ENCODE peak calls at places on chromosome 20, in six cellular contexts. One of them, this sample, is unnamed.

GRCh38 chr20:61813791-61814190 is 251.9 kb downstream of the TAF4 start:
- DNase-seq in esophagus squamous epithelium: no peak
- DNase-seq in prostate gland: no peak
- DNase-seq in A549: no peak
- DNase-seq in tibial nerve: no peak
- DNase-seq in thyroid gland: no peak
- DNase-seq in this sample: no peak

GRCh38 chr20:61674688-61675087 is 391.0 kb downstream of the TAF4 start:
- DNase-seq in thyroid gland: no peak
- DNase-seq in esophagus squamous epithelium: no peak
- DNase-seq in prostate gland: no peak
- DNase-seq in tibial nerve: no peak
- DNase-seq in A549: no peak
- DNase-seq in this sample: no peak

GRCh38 chr20:5080384-5080877 is 39.3 kb downstream of the PCNA start:
- DNase-seq in tibial nerve: peak
- DNase-seq in thyroid gland: peak
- DNase-seq in A549: peak
- DNase-seq in prostate gland: no peak
- DNase-seq in esophagus squamous epithelium: no peak
- DNase-seq in this sample: peak

GRCh38 chr20:15760217-15760567 is 813.1 kb downstream of the KIF16B start:
- DNase-seq in thyroid gland: no peak
- DNase-seq in esophagus squamous epithelium: no peak
- DNase-seq in prostate gland: no peak
- DNase-seq in A549: no peak
- DNase-seq in tibial nerve: no peak
- DNase-seq in this sample: no peak

GRCh38 chr20:64144144-64144912 is 19.9 kb upstream of the MYT1 start:
- DNase-seq in tibial nerve: no peak
- DNase-seq in prostate gland: no peak
- DNase-seq in A549: no peak
- DNase-seq in esophagus squamous epithelium: no peak
- DNase-seq in thyroid gland: no peak
- DNase-seq in this sample: no peak

GRCh38 chr20:31551581-31552081 is 37.4 kb downstream of the HM13 start:
- DNase-seq in tibial nerve: no peak
- DNase-seq in prostate gland: no peak
- DNase-seq in esophagus squamous epithelium: no peak
- DNase-seq in A549: no peak
- DNase-seq in thyroid gland: peak
- DNase-seq in this sample: no peak

GRCh38 chr20:17641993-17642392 is 40.0 kb downstream of the RRBP1 start:
- DNase-seq in thyroid gland: no peak
- DNase-seq in tibial nerve: no peak
- DNase-seq in A549: no peak
- DNase-seq in esophagus squamous epithelium: no peak
- DNase-seq in prostate gland: no peak
- DNase-seq in this sample: no peak

GRCh38 chr20:59179988-59180387 is 16.4 kb downstream of the ZNF831 start:
- DNase-seq in prostate gland: no peak
- DNase-seq in esophagus squamous epithelium: no peak
- DNase-seq in tibial nerve: no peak
- DNase-seq in thyroid gland: no peak
- DNase-seq in A549: no peak
- DNase-seq in this sample: no peak

GRCh38 chr20:54014301-54014914 is 56.0 kb downstream of the BCAS1 start:
- DNase-seq in tibial nerve: no peak
- DNase-seq in prostate gland: no peak
- DNase-seq in esophagus squamous epithelium: no peak
- DNase-seq in A549: no peak
- DNase-seq in thyroid gland: no peak
- DNase-seq in this sample: no peak

GRCh38 chr20:63160641-63161175 is 55.2 kb downstream of the YTHDF1 start:
- DNase-seq in prostate gland: no peak
- DNase-seq in esophagus squamous epithelium: no peak
- DNase-seq in tibial nerve: no peak
- DNase-seq in thyroid gland: no peak
- DNase-seq in A549: no peak
- DNase-seq in this sample: peak

GRCh38 chr20:57708694-57709673 is 831 bp downstream of the PMEPA1 start:
- DNase-seq in esophagus squamous epithelium: no peak
- DNase-seq in A549: no peak
- DNase-seq in tibial nerve: no peak
- DNase-seq in thyroid gland: peak
- DNase-seq in prostate gland: no peak
- DNase-seq in this sample: peak

GRCh38 chr20:61917459-61917858 is 148.2 kb downstream of the TAF4 start:
- DNase-seq in prostate gland: no peak
- DNase-seq in A549: no peak
- DNase-seq in thyroid gland: no peak
- DNase-seq in tibial nerve: no peak
- DNase-seq in esophagus squamous epithelium: no peak
- DNase-seq in this sample: no peak

GRCh38 chr20:16082051-16082550 is 491.1 kb downstream of the KIF16B start:
- DNase-seq in A549: no peak
- DNase-seq in tibial nerve: no peak
- DNase-seq in prostate gland: no peak
- DNase-seq in thyroid gland: no peak
- DNase-seq in esophagus squamous epithelium: no peak
- DNase-seq in this sample: no peak

DNA sequence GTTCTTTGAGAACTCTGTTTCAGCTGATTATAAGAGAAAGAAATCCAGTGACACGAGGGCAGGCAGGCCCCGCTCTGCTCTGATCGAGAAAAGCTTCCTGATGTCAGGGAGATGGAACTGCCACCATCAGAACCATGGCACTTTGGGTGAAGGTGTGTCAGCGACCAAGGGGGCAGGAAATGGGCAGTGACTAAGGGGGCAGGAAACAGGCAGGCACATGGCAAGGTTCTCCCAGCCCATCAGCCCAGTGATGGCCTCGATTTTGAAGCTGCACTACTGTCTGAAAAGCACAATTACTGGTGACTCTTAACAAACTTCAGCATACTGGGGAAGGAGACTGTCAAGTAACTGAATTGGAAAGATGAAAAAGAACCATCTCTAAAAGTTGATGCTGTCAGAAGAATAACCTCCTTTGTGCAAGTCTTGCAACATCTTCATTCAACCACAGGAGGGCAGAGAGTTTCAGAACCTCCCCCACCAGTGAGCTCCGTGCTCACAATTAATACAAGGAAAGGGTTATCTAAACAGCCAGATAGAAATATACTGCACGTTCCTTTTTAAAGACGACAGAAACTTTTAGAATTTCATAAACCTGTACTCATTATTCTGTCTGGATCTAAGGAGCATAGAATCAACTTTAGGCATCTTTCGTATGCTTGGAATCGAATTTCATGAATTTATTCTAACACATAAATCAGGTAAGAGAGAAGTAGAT is 39.1 kb downstream of the TMX4 start:
- DNase-seq in esophagus squamous epithelium: no peak
- DNase-seq in thyroid gland: no peak
- DNase-seq in tibial nerve: no peak
- DNase-seq in prostate gland: peak
- DNase-seq in A549: peak
- DNase-seq in this sample: no peak
- TF ChIP-seq CTCF in esophagus squamous epithelium: peak
- TF ChIP-seq CTCF in thyroid gland: no peak
- TF ChIP-seq CTCF in tibial nerve: peak
- TF ChIP-seq CTCF in prostate gland: no peak
- TF ChIP-seq CTCF in A549: peak
- TF ChIP-seq CTCF in this sample: peak

GRCh38 chr20:22770240-22770800 is 185.9 kb upstream of the FOXA2 start:
- DNase-seq in thyroid gland: no peak
- DNase-seq in prostate gland: no peak
- DNase-seq in tibial nerve: no peak
- DNase-seq in esophagus squamous epithelium: no peak
- DNase-seq in A549: no peak
- DNase-seq in this sample: no peak

GRCh38 chr20:22768779-22769178 is 184.4 kb upstream of the FOXA2 start:
- DNase-seq in A549: peak
- DNase-seq in thyroid gland: no peak
- DNase-seq in esophagus squamous epithelium: no peak
- DNase-seq in prostate gland: no peak
- DNase-seq in tibial nerve: no peak
- DNase-seq in this sample: no peak

GRCh38 chr20:22771706-22772105 is 187.3 kb upstream of the FOXA2 start:
- DNase-seq in prostate gland: no peak
- DNase-seq in A549: no peak
- DNase-seq in thyroid gland: no peak
- DNase-seq in esophagus squamous epithelium: no peak
- DNase-seq in tibial nerve: no peak
- DNase-seq in this sample: no peak

GRCh38 chr20:22763257-22763906 is 179.0 kb upstream of the FOXA2 start:
- DNase-seq in A549: peak
- DNase-seq in tibial nerve: no peak
- DNase-seq in thyroid gland: no peak
- DNase-seq in esophagus squamous epithelium: no peak
- DNase-seq in prostate gland: no peak
- DNase-seq in this sample: peak

GRCh38 chr20:22768266-22768665 is 183.9 kb upstream of the FOXA2 start:
- DNase-seq in thyroid gland: no peak
- DNase-seq in tibial nerve: no peak
- DNase-seq in esophagus squamous epithelium: no peak
- DNase-seq in A549: no peak
- DNase-seq in prostate gland: no peak
- DNase-seq in this sample: no peak
- H3K27ac ChIP-seq in thyroid gland: no peak
- H3K27ac ChIP-seq in tibial nerve: no peak
- H3K27ac ChIP-seq in esophagus squamous epithelium: no peak
- H3K27ac ChIP-seq in A549: peak
- H3K27ac ChIP-seq in prostate gland: no peak
- H3K27ac ChIP-seq in this sample: no peak

GRCh38 chr20:33024263-33024601 is 7.2 kb upstream of the BPIFB6 start:
- DNase-seq in esophagus squamous epithelium: no peak
- DNase-seq in prostate gland: no peak
- DNase-seq in thyroid gland: no peak
- DNase-seq in A549: no peak
- DNase-seq in tibial nerve: no peak
- DNase-seq in this sample: no peak
- TF ChIP-seq POLR2A in esophagus squamous epithelium: no peak
- TF ChIP-seq POLR2A in prostate gland: no peak
- TF ChIP-seq POLR2A in thyroid gland: no peak
- TF ChIP-seq POLR2A in A549: no peak
- TF ChIP-seq POLR2A in tibial nerve: no peak
- TF ChIP-seq POLR2A in this sample: no peak

DNA sequence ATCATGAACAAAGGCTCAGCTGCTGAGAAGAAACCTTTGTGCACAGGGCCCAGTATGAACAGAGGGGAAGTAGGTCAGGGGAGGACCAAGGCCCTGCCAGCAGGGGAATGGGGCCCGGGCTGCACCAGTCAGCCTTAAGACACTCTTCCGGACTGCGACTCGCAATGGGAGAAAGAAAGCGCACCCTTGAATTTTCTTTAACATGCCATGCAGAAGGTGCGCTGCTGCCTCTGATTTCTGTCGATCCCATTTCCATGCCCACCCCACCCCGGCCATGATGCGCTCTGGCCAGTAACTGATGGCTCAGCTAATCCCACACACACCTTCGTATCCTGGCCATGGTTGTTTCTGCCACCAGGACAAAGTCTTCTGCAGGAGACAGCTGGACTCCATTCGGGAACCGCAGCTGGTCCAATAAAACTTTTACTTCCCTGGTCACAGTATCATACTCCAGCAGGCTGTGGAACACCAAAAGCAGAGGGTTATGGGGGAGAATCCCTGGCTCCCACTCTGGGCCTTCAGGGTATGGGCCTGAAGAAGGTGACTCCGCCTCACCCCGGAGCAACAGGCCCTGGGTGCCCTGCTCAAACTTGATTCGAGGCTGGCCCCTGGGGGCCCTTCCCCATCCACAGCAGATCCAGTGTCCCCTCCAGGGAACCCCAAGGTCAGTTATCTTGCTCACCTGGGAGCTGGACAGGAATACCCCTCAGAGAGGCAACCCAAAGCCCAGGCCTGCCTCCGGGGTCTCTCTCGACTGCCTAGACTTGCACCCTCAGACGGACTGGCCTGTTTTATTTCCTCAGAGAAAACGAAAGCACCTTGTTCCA is 20.3 kb downstream of the CST7 start:
- DNase-seq in prostate gland: no peak
- DNase-seq in A549: no peak
- DNase-seq in esophagus squamous epithelium: no peak
- DNase-seq in tibial nerve: no peak
- DNase-seq in thyroid gland: no peak
- DNase-seq in this sample: no peak
- TF ChIP-seq CTCF in prostate gland: no peak
- TF ChIP-seq CTCF in A549: no peak
- TF ChIP-seq CTCF in esophagus squamous epithelium: no peak
- TF ChIP-seq CTCF in tibial nerve: no peak
- TF ChIP-seq CTCF in thyroid gland: no peak
- TF ChIP-seq CTCF in this sample: no peak

GRCh38 chr20:50387218-50387995 is 122.8 kb upstream of the PTPN1 start:
- DNase-seq in esophagus squamous epithelium: no peak
- DNase-seq in prostate gland: no peak
- DNase-seq in A549: no peak
- DNase-seq in tibial nerve: no peak
- DNase-seq in thyroid gland: no peak
- DNase-seq in this sample: no peak
- H3K27ac ChIP-seq in esophagus squamous epithelium: no peak
- H3K27ac ChIP-seq in prostate gland: no peak
- H3K27ac ChIP-seq in A549: peak
- H3K27ac ChIP-seq in tibial nerve: no peak
- H3K27ac ChIP-seq in thyroid gland: no peak
- H3K27ac ChIP-seq in this sample: peak

DNA sequence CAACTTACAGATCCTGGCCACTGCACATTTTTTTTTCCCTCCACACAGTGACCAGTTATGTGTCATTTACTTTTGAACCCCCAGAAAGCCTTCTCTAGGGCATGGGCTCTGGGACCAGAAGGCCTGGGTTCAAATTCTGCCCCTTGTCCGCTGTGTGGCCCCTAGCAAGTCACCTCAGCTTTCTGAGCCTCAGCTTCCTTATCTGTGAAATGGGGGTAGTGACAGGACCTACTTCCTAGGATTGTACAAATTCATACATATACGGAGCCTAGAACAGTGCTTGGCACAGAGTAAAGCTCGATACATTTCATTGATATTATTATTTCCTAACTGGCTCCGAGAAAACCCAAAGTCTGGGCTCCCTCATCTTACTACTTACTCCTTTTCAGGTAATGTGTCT is 1.6 kb downstream of the BPI start:
- DNase-seq in tibial nerve: no peak
- DNase-seq in thyroid gland: no peak
- DNase-seq in A549: no peak
- DNase-seq in prostate gland: no peak
- DNase-seq in esophagus squamous epithelium: no peak
- DNase-seq in this sample: no peak
- TF ChIP-seq POLR2A in tibial nerve: no peak
- TF ChIP-seq POLR2A in thyroid gland: no peak
- TF ChIP-seq POLR2A in A549: no peak
- TF ChIP-seq POLR2A in prostate gland: no peak
- TF ChIP-seq POLR2A in esophagus squamous epithelium: no peak
- TF ChIP-seq POLR2A in this sample: no peak